ENCODE peak calls at places on chromosomes 1 and 21, in five cellular contexts. S is HS-5, Z is mesendoderm, K is substantia nigra, V is GM04503. Y is an unnamed sample.

GRCh38 chr1:54742262-54742661 is 22.1 kb downstream of the PARS2 start:
- DNase-seq in S (no peak), Z (no peak), K (no peak), V (peak; percentile 7), Y (no peak)

GRCh38 chr1:114558548-114558947 is 22.9 kb downstream of the BCAS2 start:
- DNase-seq in S (no peak), Z (peak; percentile 27), K (no peak), V (no peak), Y (no peak)

GRCh38 chr1:92329356-92330129 is 30.7 kb downstream of the RPAP2 start:
- DNase-seq in S (peak; percentile 54), Z (peak; percentile 25), K (no peak), V (no peak), Y (peak; percentile 33)

GRCh38 chr1:157968503-157968902 is 24.9 kb upstream of the KIRREL1 start:
- DNase-seq in S (peak; percentile 78), Z (no peak), K (no peak), V (peak; percentile 70), Y (no peak)

GRCh38 chr1:39082140-39082799 is 56.1 kb downstream of the NDUFS5 start:
- DNase-seq in S (no peak), Z (no peak), K (no peak), V (no peak), Y (no peak)

GRCh38 chr21:25700741-25701140 is 34.0 kb downstream of the ATP5PF start:
- DNase-seq in S (no peak), Z (no peak), K (no peak), V (no peak), Y (no peak)

GRCh38 chr1:26702680-26703038 is 6.8 kb downstream of the ARID1A start:
- DNase-seq in S (no peak), Z (no peak), K (no peak), V (no peak), Y (no peak)

GRCh38 chr1:232904566-232904965 is 45.8 kb upstream of the NTPCR start:
- DNase-seq in S (peak; percentile 19), Z (peak; percentile 44), K (no peak), V (peak; percentile 44), Y (peak; percentile 23)

GRCh38 chr1:43427524-43427923 is 26.2 kb downstream of the HYI start:
- DNase-seq in S (no peak), Z (no peak), K (no peak), V (no peak), Y (no peak)

GRCh38 chr1:177023249-177023648 is 141.3 kb downstream of the ASTN1 start:
- DNase-seq in S (no peak), Z (no peak), K (no peak), V (no peak), Y (no peak)

GRCh38 chr1:182600036-182600713 is 4.0 kb downstream of the RGS16 start:
- DNase-seq in S (no peak), Z (no peak), K (no peak), V (no peak), Y (no peak)

GRCh38 chr1:161115132-161115711 is 2.6 kb downstream of the PFDN2 start:
- DNase-seq in S (peak; percentile 98), Z (peak; percentile 46), K (no peak), V (no peak), Y (no peak)

GRCh38 chr1:236176337-236177336 is 34.3 kb downstream of the GPR137B start:
- DNase-seq in S (no peak), Z (no peak), K (no peak), V (no peak), Y (no peak)

GRCh38 chr1:7991504-7992440 is 30.3 kb downstream of the PARK7 start:
- DNase-seq in S (no peak), Z (peak; percentile 99), K (no peak), V (no peak), Y (no peak)

GRCh38 chr21:41964171-41964570 is 10.4 kb upstream of the C2CD2 start:
- DNase-seq in S (no peak), Z (no peak), K (no peak), V (no peak), Y (no peak)

GRCh38 chr1:214670098-214670497 is 67.1 kb downstream of the CENPF start:
- DNase-seq in S (no peak), Z (no peak), K (no peak), V (no peak), Y (no peak)

GRCh38 chr1:106978477-106979322 is 77.8 kb upstream of the PRMT6 start:
- DNase-seq in S (peak; percentile 63), Z (no peak), K (no peak), V (no peak), Y (no peak)

GRCh38 chr1:39110882-39111281 is 84.7 kb downstream of the NDUFS5 start:
- DNase-seq in S (no peak), Z (no peak), K (no peak), V (no peak), Y (no peak)

GRCh38 chr1:208254862-208255261 is 10.7 kb upstream of the PLXNA2 start:
- DNase-seq in S (peak; percentile 47), Z (no peak), K (no peak), V (peak; percentile 73), Y (peak; percentile 40)

GRCh38 chr21:36551731-36552457 is 72.0 kb upstream of the CLDN14 start:
- DNase-seq in S (peak; percentile 88), Z (no peak), K (no peak), V (peak; percentile 74), Y (peak; percentile 81)

GRCh38 chr21:31136891-31137290 is 98.6 kb upstream of the KRTAP19-8 start:
- DNase-seq in S (no peak), Z (no peak), K (no peak), V (no peak), Y (no peak)